ENCODE peak calls at places on chromosomes 7 and 10, in seven cellular contexts. One of them, this sample, is unnamed.
A peak's percentile ranks its signal among the peaks of the same experiment; 100 is the strongest.

GRCh38 chr10:34768261-34768971 is 46.7 kb downstream of the PARD3 start:
- DNase-seq in HFFc6: no peak
- DNase-seq in activated naive CD8-positive, alpha-beta T cell treated with anti-CD3 and anti-CD28 coated beads, Interleukin-2, amount 50 U/mL, for 24 hours: no peak
- DNase-seq in EL: no peak
- DNase-seq in AG20443: peak; percentile 87
- DNase-seq in amygdala: no peak
- DNase-seq in breast epithelium: peak; percentile 81
- DNase-seq in this sample: peak; percentile 43

GRCh38 chr10:21519981-21520436 is 5.5 kb downstream of the SKIDA1 start:
- DNase-seq in HFFc6: peak; percentile 66
- DNase-seq in EL: peak; percentile 66
- DNase-seq in activated naive CD8-positive, alpha-beta T cell treated with anti-CD3 and anti-CD28 coated beads, Interleukin-2, amount 50 U/mL, for 24 hours: no peak
- DNase-seq in breast epithelium: no peak
- DNase-seq in AG20443: peak; percentile 35
- DNase-seq in amygdala: no peak
- DNase-seq in this sample: peak; percentile 62

GRCh38 chr10:17162828-17163227 is 33.2 kb upstream of the CUBN start:
- DNase-seq in EL: no peak
- DNase-seq in activated naive CD8-positive, alpha-beta T cell treated with anti-CD3 and anti-CD28 coated beads, Interleukin-2, amount 50 U/mL, for 24 hours: no peak
- DNase-seq in breast epithelium: no peak
- DNase-seq in AG20443: no peak
- DNase-seq in HFFc6: no peak
- DNase-seq in amygdala: no peak
- DNase-seq in this sample: no peak

GRCh38 chr10:132303361-132304115 is 4.2 kb downstream of the STK32C start:
- DNase-seq in activated naive CD8-positive, alpha-beta T cell treated with anti-CD3 and anti-CD28 coated beads, Interleukin-2, amount 50 U/mL, for 24 hours: no peak
- DNase-seq in breast epithelium: peak; percentile 22
- DNase-seq in HFFc6: no peak
- DNase-seq in AG20443: no peak
- DNase-seq in amygdala: no peak
- DNase-seq in EL: no peak
- DNase-seq in this sample: no peak

GRCh38 chr10:44198780-44199097 is 186.2 kb downstream of the CXCL12 start:
- DNase-seq in EL: no peak
- DNase-seq in amygdala: no peak
- DNase-seq in activated naive CD8-positive, alpha-beta T cell treated with anti-CD3 and anti-CD28 coated beads, Interleukin-2, amount 50 U/mL, for 24 hours: no peak
- DNase-seq in HFFc6: no peak
- DNase-seq in AG20443: no peak
- DNase-seq in breast epithelium: no peak
- DNase-seq in this sample: no peak

GRCh38 chr10:1163204-1163660 is 107.0 kb downstream of the WDR37 start:
- DNase-seq in activated naive CD8-positive, alpha-beta T cell treated with anti-CD3 and anti-CD28 coated beads, Interleukin-2, amount 50 U/mL, for 24 hours: no peak
- DNase-seq in EL: no peak
- DNase-seq in breast epithelium: peak; percentile 14
- DNase-seq in amygdala: no peak
- DNase-seq in HFFc6: no peak
- DNase-seq in AG20443: no peak
- DNase-seq in this sample: no peak

GRCh38 chr7:134293029-134293740 is 23.5 kb downstream of the SLC35B4 start:
- DNase-seq in breast epithelium: no peak
- DNase-seq in EL: no peak
- DNase-seq in activated naive CD8-positive, alpha-beta T cell treated with anti-CD3 and anti-CD28 coated beads, Interleukin-2, amount 50 U/mL, for 24 hours: no peak
- DNase-seq in amygdala: no peak
- DNase-seq in AG20443: no peak
- DNase-seq in HFFc6: no peak
- DNase-seq in this sample: no peak

GRCh38 chr10:125691160-125691981 is 8.4 kb upstream of the TEX36 start:
- DNase-seq in amygdala: no peak
- DNase-seq in activated naive CD8-positive, alpha-beta T cell treated with anti-CD3 and anti-CD28 coated beads, Interleukin-2, amount 50 U/mL, for 24 hours: no peak
- DNase-seq in EL: peak; percentile 76
- DNase-seq in HFFc6: peak; percentile 82
- DNase-seq in breast epithelium: no peak
- DNase-seq in AG20443: peak; percentile 17
- DNase-seq in this sample: no peak

GRCh38 chr10:89295597-89295996 is 6.2 kb upstream of the IFIT2 start:
- DNase-seq in amygdala: no peak
- DNase-seq in breast epithelium: no peak
- DNase-seq in AG20443: peak; percentile 61
- DNase-seq in activated naive CD8-positive, alpha-beta T cell treated with anti-CD3 and anti-CD28 coated beads, Interleukin-2, amount 50 U/mL, for 24 hours: no peak
- DNase-seq in HFFc6: peak; percentile 63
- DNase-seq in EL: peak; percentile 45
- DNase-seq in this sample: peak; percentile 55

GRCh38 chr10:37976091-37976879 is at the start of gene ZNF25:
- DNase-seq in breast epithelium: peak; percentile 98
- DNase-seq in AG20443: peak; percentile 98
- DNase-seq in EL: peak; percentile 98
- DNase-seq in amygdala: peak; percentile 95
- DNase-seq in HFFc6: peak; percentile 98
- DNase-seq in activated naive CD8-positive, alpha-beta T cell treated with anti-CD3 and anti-CD28 coated beads, Interleukin-2, amount 50 U/mL, for 24 hours: peak; percentile 96
- DNase-seq in this sample: peak; percentile 98

GRCh38 chr10:80408198-80409085 is at the start of gene PRXL2A:
- DNase-seq in breast epithelium: peak; percentile 84
- DNase-seq in EL: no peak
- DNase-seq in amygdala: peak; percentile 28
- DNase-seq in HFFc6: no peak
- DNase-seq in activated naive CD8-positive, alpha-beta T cell treated with anti-CD3 and anti-CD28 coated beads, Interleukin-2, amount 50 U/mL, for 24 hours: peak; percentile 92
- DNase-seq in AG20443: peak; percentile 44
- DNase-seq in this sample: peak; percentile 56

GRCh38 chr10:24462340-24462739 is 253.4 kb downstream of the KIAA1217 start:
- DNase-seq in breast epithelium: no peak
- DNase-seq in AG20443: no peak
- DNase-seq in amygdala: no peak
- DNase-seq in EL: no peak
- DNase-seq in HFFc6: no peak
- DNase-seq in activated naive CD8-positive, alpha-beta T cell treated with anti-CD3 and anti-CD28 coated beads, Interleukin-2, amount 50 U/mL, for 24 hours: no peak
- DNase-seq in this sample: no peak

GRCh38 chr10:78772486-78772885 is 296.3 kb upstream of the ZMIZ1 start:
- DNase-seq in HFFc6: no peak
- DNase-seq in AG20443: no peak
- DNase-seq in breast epithelium: no peak
- DNase-seq in EL: no peak
- DNase-seq in activated naive CD8-positive, alpha-beta T cell treated with anti-CD3 and anti-CD28 coated beads, Interleukin-2, amount 50 U/mL, for 24 hours: no peak
- DNase-seq in amygdala: no peak
- DNase-seq in this sample: no peak

GRCh38 chr7:113804475-113805130 is 114.2 kb downstream of the PPP1R3A start:
- DNase-seq in breast epithelium: no peak
- DNase-seq in EL: no peak
- DNase-seq in activated naive CD8-positive, alpha-beta T cell treated with anti-CD3 and anti-CD28 coated beads, Interleukin-2, amount 50 U/mL, for 24 hours: no peak
- DNase-seq in AG20443: no peak
- DNase-seq in amygdala: no peak
- DNase-seq in HFFc6: no peak
- DNase-seq in this sample: no peak